ENCODE peak calls at places on chromosomes 12 and 14, in six cellular contexts. W is H9, F is astrocyte of the spinal cord, J is IMR-90, K is fibroblast of the aortic adventitia, A is GM10248. N is an unnamed sample.

GRCh38 chr12:115451785-115452736 is 768.1 kb upstream of the TBX3 start:
- DNase-seq in A (peak), F (no peak), W (peak), K (no peak), J (peak), N (no peak)

GRCh38 chr14:38721822-38722431 is 381.1 kb downstream of the SEC23A start:
- DNase-seq in W (peak), J (peak), A (peak), F (peak), K (peak), N (no peak)

GRCh38 chr12:55548756-55549155 is 646 bp upstream of the OR6C4 start:
- DNase-seq in J (no peak), A (no peak), F (no peak), K (no peak), W (no peak), N (no peak)

GRCh38 chr14:24928501-24928900 is 121.4 kb downstream of the STXBP6 start:
- DNase-seq in F (no peak), K (no peak), A (no peak), W (no peak), J (peak), N (no peak)

GRCh38 chr14:41423503-41423902 is 183.2 kb upstream of the LRFN5 start:
- DNase-seq in W (no peak), A (no peak), F (peak), J (no peak), K (no peak), N (no peak)

GRCh38 chr12:56161677-56162351 is 3.7 kb downstream of the MYL6 start:
- DNase-seq in W (no peak), K (no peak), J (no peak), F (no peak), A (no peak), N (no peak)

GRCh38 chr14:33943081-33943480 is 7.8 kb downstream of the EGLN3 start:
- DNase-seq in J (no peak), W (no peak), F (no peak), K (no peak), A (no peak), N (no peak)

GRCh38 chr12:132444957-132445883 is 44.7 kb upstream of the FBRSL1 start:
- DNase-seq in J (no peak), A (peak), W (peak), K (no peak), F (no peak), N (peak)

GRCh38 chr12:19205120-19205519 is 75.6 kb downstream of the PLEKHA5 start:
- DNase-seq in W (no peak), K (no peak), A (no peak), J (no peak), F (no peak), N (no peak)

GRCh38 chr14:97287956-97288355 is 490.8 kb downstream of the VRK1 start:
- DNase-seq in F (no peak), W (no peak), K (no peak), A (no peak), J (no peak), N (no peak)

GRCh38 chr14:97295108-97295710 is 498.0 kb downstream of the VRK1 start:
- DNase-seq in W (no peak), J (no peak), F (no peak), K (no peak), A (no peak), N (no peak)

GRCh38 chr14:97290065-97290464 is 492.9 kb downstream of the VRK1 start:
- DNase-seq in J (no peak), F (no peak), W (no peak), A (no peak), K (no peak), N (no peak)

GRCh38 chr14:97290977-97291376 is 493.8 kb downstream of the VRK1 start:
- DNase-seq in K (no peak), W (no peak), J (no peak), A (no peak), F (no peak), N (no peak)
- TF ChIP-seq CTCF in K (no peak), W (no peak), J (no peak), A (no peak), F (no peak), N (no peak)

GRCh38 chr12:49587174-49587908 is 18.1 kb downstream of the FAM186B start:
- DNase-seq in W (peak), A (no peak), J (no peak), F (no peak), K (no peak), N (no peak)
- TF ChIP-seq CTCF in W (peak), A (no peak), J (no peak), F (no peak), K (no peak), N (no peak)

GRCh38 chr14:79357307-79357706 is 854.0 kb downstream of the DIO2 start:
- DNase-seq in K (no peak), A (no peak), W (no peak), F (no peak), J (no peak), N (no peak)

DNA sequence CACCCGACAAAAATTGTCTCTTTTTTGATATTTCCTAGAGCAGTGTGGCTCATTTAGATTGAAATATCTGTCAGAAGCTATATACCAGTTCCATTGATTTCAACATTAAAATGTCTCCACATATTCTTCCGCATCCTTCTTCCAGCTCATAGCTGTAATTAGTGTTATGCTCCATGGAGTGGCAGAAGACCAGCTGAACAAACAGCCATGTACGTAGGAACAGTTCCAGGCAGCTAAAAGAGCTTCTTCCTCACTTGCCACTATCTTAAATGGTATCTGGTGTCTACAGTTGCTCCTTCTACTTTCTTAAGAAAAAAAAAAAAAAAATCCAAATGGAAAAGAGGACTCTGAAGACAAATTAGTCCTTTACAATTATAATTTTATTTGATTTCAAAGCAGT is 848.0 kb downstream of the DIO2 start:
- DNase-seq in J (no peak), K (no peak), F (no peak), W (no peak), A (no peak), N (no peak)
- TF ChIP-seq CTCF in J (no peak), K (no peak), F (no peak), W (no peak), A (no peak), N (no peak)

GRCh38 chr12:117718141-117718540 is 250.6 kb downstream of the KSR2 start:
- DNase-seq in F (no peak), W (no peak), K (no peak), J (no peak), A (no peak), N (no peak)
- TF ChIP-seq CTCF in F (no peak), W (no peak), K (no peak), J (no peak), A (no peak), N (no peak)

DNA sequence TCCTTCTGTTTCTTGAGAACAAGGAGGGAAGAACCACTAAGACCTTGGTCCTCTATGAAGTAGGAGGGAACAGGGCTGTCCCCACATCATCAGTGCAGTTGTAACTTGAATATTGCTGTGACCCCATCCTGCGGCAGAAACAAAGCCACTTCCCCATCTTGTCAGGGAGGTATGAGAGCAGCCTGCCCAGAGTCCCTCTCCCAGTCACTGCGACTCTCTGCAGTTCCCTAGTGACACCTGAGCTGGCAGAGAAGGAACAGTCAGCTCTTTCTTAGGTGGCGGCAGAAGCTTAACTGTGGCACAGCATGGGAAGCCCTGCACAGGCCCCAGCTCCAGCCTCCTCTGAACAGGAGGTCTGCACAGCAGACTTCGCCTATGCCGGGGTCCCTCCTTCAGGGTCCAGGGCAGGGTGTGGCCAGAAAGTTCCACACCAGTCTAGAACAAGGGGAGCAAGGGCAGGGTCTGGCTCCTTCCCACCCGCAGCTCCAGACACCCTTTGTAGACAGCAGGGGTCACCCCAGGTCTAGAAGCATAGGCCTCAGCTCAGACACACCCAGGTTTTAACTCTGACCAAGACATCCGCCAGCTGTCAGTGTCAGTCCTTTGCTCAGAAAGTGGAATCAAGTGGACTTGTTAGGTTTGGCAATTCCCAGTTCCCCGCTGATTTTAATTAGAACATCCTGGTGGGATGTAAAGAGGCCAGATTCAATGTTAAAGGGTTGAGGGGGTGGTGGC is 36.8 kb downstream of the DEGS2 start:
- DNase-seq in J (no peak), K (no peak), F (no peak), W (no peak), A (no peak), N (no peak)
- TF ChIP-seq CTCF in J (no peak), K (no peak), F (no peak), W (peak), A (no peak), N (no peak)

DNA sequence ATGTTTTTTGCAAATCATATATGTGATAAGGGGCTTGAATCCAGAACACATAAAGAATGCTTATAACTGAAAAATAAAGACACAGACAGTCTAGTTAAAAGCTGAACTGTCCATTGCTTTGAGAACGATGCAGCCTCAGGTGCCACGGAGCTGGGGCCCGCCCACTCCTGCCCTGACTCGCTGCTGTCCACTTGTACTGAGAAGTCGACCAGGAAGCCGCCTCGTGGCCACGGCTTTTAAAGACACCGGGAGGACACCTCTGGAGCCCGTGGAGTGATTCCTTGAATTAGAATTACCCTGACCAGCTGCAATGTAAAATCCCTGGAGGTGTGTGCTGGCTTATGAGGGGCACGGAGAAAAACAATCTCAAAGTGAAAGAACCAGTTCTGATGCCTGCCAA is 23.9 kb upstream of the TEX22 start:
- DNase-seq in W (no peak), K (no peak), F (no peak), A (no peak), J (no peak), N (no peak)
- TF ChIP-seq CTCF in W (no peak), K (no peak), F (no peak), A (no peak), J (no peak), N (no peak)

DNA sequence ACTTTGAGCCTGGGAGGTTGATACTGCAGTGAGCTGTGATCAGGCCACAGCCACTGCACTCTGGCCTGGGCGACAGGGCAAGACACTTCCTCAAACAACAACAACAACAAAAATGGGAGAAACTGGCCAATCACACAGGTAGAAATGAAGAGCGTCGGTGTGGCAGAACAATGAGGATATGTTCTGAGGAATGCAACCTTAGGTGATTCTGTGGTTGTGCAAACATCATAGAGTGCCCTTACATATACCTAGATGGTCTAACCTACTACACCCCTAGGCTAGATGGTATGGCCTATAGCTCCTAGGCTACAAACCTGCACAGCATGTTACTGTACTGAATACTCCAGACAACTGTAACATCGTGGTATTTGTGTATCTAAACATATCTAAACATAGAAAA is 3.7 kb upstream of the PRDM4 start:
- DNase-seq in W (no peak), J (no peak), A (no peak), K (no peak), F (no peak), N (no peak)
- TF ChIP-seq CTCF in W (no peak), J (no peak), A (no peak), K (no peak), F (no peak), N (no peak)

GRCh38 chr12:54526800-54527630 is 22.4 kb upstream of the PDE1B start:
- DNase-seq in F (peak), J (peak), K (peak), W (peak), A (peak), N (no peak)
- TF ChIP-seq CTCF in F (peak), J (peak), K (peak), W (peak), A (peak), N (no peak)

DNA sequence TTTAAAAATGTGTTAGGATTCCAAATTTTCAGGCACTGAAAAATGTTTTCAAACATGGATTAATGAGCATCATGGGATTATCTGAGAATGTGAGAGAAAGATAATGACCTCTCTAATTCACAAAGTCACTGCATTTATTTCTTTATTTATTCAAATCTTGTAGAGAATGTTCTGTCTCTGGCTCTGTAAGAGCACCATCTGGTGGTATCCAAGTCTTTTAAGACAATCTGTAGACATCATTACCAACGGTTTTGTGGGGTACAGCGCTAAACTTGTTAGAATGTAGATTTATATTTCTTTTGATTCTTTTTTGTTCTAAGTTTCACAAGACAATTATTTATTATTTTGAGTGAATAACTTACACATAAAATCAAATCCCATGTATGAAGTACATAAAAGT is 956.0 kb upstream of the NOVA1 start:
- DNase-seq in A (no peak), W (no peak), F (peak), K (no peak), J (no peak), N (no peak)
- TF ChIP-seq CTCF in A (no peak), W (peak), F (peak), K (no peak), J (no peak), N (no peak)

DNA sequence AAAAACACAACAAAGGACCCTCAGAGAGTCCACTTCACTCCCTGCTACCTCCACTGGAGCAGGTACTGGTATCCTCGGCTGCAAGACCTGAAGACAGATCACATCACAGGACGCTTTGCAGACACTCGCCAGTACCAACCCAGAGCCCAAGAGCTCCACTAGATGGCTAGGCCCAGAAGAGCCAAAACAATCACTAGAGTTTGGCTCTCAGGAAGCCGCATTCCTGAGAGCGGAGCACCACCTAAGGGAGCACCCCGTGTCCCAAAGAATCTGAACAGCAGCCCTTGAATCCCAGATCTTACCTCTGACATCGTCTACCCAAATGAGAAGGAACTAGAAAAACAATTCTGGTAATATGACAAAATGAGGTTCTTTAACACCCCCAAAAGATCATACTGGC is 399.8 kb downstream of the RAD51B start:
- DNase-seq in K (no peak), W (peak), J (no peak), A (no peak), F (no peak), N (no peak)
- TF ChIP-seq CTCF in K (no peak), W (peak), J (no peak), A (no peak), F (no peak), N (no peak)